ENCODE peak calls at places on chromosomes 1 and 21, in seven cellular contexts. One of them, this sample, is unnamed.

GRCh38 chr1:45685308-45686080 is 839 bp downstream of the GPBP1L1 start:
- DNase-seq in sigmoid colon: no peak
- DNase-seq in GM23338: peak; percentile 22
- DNase-seq in HCT116: no peak
- DNase-seq in transverse colon: no peak
- DNase-seq in HL-60: no peak
- DNase-seq in upper lobe of left lung: no peak
- DNase-seq in this sample: peak; percentile 21

GRCh38 chr1:37056201-37056764 is 22.0 kb upstream of the GRIK3 start:
- DNase-seq in GM23338: no peak
- DNase-seq in sigmoid colon: no peak
- DNase-seq in HL-60: no peak
- DNase-seq in upper lobe of left lung: peak; percentile 38
- DNase-seq in transverse colon: no peak
- DNase-seq in HCT116: no peak
- DNase-seq in this sample: no peak

GRCh38 chr21:45818276-45818903 is 163.2 kb upstream of the COL6A1 start:
- DNase-seq in upper lobe of left lung: no peak
- DNase-seq in HL-60: peak; percentile 89
- DNase-seq in HCT116: no peak
- DNase-seq in sigmoid colon: peak; percentile 55
- DNase-seq in GM23338: no peak
- DNase-seq in transverse colon: no peak
- DNase-seq in this sample: no peak

GRCh38 chr1:25661043-25661807 is 44.6 kb downstream of the MAN1C1 start:
- DNase-seq in HL-60: peak; percentile 7
- DNase-seq in sigmoid colon: no peak
- DNase-seq in HCT116: no peak
- DNase-seq in upper lobe of left lung: no peak
- DNase-seq in GM23338: no peak
- DNase-seq in transverse colon: no peak
- DNase-seq in this sample: no peak

GRCh38 chr1:174258148-174258550 is 98.8 kb downstream of the RABGAP1L start:
- DNase-seq in GM23338: peak; percentile 77
- DNase-seq in HL-60: no peak
- DNase-seq in HCT116: peak; percentile 45
- DNase-seq in upper lobe of left lung: no peak
- DNase-seq in transverse colon: peak; percentile 33
- DNase-seq in sigmoid colon: no peak
- DNase-seq in this sample: peak; percentile 9

GRCh38 chr1:112540395-112540794 is 31.6 kb downstream of the WNT2B start:
- DNase-seq in upper lobe of left lung: no peak
- DNase-seq in GM23338: no peak
- DNase-seq in sigmoid colon: no peak
- DNase-seq in HCT116: no peak
- DNase-seq in HL-60: no peak
- DNase-seq in transverse colon: no peak
- DNase-seq in this sample: no peak

GRCh38 chr1:95138223-95138622 is 21.1 kb downstream of the TLCD4 start:
- DNase-seq in upper lobe of left lung: no peak
- DNase-seq in sigmoid colon: no peak
- DNase-seq in HL-60: no peak
- DNase-seq in transverse colon: no peak
- DNase-seq in GM23338: no peak
- DNase-seq in HCT116: no peak
- DNase-seq in this sample: no peak

GRCh38 chr21:38631676-38632075 is 133.4 kb upstream of the ERG start:
- DNase-seq in HL-60: no peak
- DNase-seq in sigmoid colon: no peak
- DNase-seq in transverse colon: no peak
- DNase-seq in upper lobe of left lung: no peak
- DNase-seq in GM23338: no peak
- DNase-seq in HCT116: no peak
- DNase-seq in this sample: no peak

GRCh38 chr21:33834801-33835500 is 80.7 kb downstream of the ATP5PO start:
- DNase-seq in upper lobe of left lung: no peak
- DNase-seq in HCT116: no peak
- DNase-seq in GM23338: no peak
- DNase-seq in sigmoid colon: no peak
- DNase-seq in transverse colon: no peak
- DNase-seq in HL-60: no peak
- DNase-seq in this sample: no peak

GRCh38 chr1:62198069-62198780 is 3.6 kb downstream of the L1TD1 start:
- DNase-seq in GM23338: peak; percentile 85
- DNase-seq in HCT116: no peak
- DNase-seq in sigmoid colon: no peak
- DNase-seq in HL-60: no peak
- DNase-seq in transverse colon: no peak
- DNase-seq in upper lobe of left lung: no peak
- DNase-seq in this sample: no peak

GRCh38 chr1:23644555-23644866 is 47.1 kb upstream of the RPL11 start:
- DNase-seq in HCT116: no peak
- DNase-seq in GM23338: no peak
- DNase-seq in upper lobe of left lung: no peak
- DNase-seq in sigmoid colon: no peak
- DNase-seq in HL-60: no peak
- DNase-seq in transverse colon: no peak
- DNase-seq in this sample: no peak

GRCh38 chr1:247043406-247043805 is 35.2 kb downstream of the ZNF670 start:
- DNase-seq in sigmoid colon: no peak
- DNase-seq in transverse colon: no peak
- DNase-seq in GM23338: no peak
- DNase-seq in upper lobe of left lung: no peak
- DNase-seq in HL-60: no peak
- DNase-seq in HCT116: no peak
- DNase-seq in this sample: no peak

GRCh38 chr1:200991039-200991698 is 32.3 kb downstream of the KIF21B start:
- DNase-seq in HL-60: no peak
- DNase-seq in sigmoid colon: no peak
- DNase-seq in upper lobe of left lung: no peak
- DNase-seq in transverse colon: no peak
- DNase-seq in GM23338: no peak
- DNase-seq in HCT116: no peak
- DNase-seq in this sample: no peak

DNA sequence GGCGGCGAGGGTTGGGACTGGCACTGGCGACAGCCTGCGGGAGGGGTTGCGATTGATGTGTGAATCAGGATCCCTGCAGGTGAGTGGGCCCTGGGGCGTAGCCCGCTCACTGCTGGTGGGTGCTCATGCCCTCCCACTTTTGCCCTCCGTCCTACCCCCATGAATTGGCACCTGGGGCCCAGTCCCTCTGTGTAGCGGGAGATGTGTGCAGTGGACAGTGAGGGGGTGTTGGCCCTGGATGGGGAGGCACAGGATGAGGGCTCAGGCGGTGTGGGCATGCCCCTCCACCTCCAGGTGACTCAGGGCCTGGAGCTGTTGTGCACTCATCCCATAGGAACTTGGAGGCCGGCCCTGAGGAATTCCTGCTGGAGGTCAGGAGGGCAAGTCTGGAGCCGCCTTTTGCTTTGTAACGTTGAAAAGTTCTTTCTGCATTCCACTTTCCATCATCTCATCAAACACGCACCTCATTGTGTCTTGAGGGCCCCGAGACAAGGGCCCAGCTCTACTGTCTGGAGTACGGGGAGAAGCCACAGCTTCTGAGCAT is 3.0 kb downstream of the PEAR1 start:
- DNase-seq in GM23338: peak; percentile 56
- DNase-seq in upper lobe of left lung: no peak
- DNase-seq in HL-60: no peak
- DNase-seq in transverse colon: no peak
- DNase-seq in HCT116: peak; percentile 46
- DNase-seq in sigmoid colon: no peak
- DNase-seq in this sample: no peak
- TF ChIP-seq POLR2AphosphoS5 in GM23338: no peak
- TF ChIP-seq POLR2AphosphoS5 in upper lobe of left lung: no peak
- TF ChIP-seq POLR2AphosphoS5 in HL-60: no peak
- TF ChIP-seq POLR2AphosphoS5 in transverse colon: no peak
- TF ChIP-seq POLR2AphosphoS5 in HCT116: peak; percentile 18
- TF ChIP-seq POLR2AphosphoS5 in sigmoid colon: no peak
- TF ChIP-seq POLR2AphosphoS5 in this sample: no peak

DNA sequence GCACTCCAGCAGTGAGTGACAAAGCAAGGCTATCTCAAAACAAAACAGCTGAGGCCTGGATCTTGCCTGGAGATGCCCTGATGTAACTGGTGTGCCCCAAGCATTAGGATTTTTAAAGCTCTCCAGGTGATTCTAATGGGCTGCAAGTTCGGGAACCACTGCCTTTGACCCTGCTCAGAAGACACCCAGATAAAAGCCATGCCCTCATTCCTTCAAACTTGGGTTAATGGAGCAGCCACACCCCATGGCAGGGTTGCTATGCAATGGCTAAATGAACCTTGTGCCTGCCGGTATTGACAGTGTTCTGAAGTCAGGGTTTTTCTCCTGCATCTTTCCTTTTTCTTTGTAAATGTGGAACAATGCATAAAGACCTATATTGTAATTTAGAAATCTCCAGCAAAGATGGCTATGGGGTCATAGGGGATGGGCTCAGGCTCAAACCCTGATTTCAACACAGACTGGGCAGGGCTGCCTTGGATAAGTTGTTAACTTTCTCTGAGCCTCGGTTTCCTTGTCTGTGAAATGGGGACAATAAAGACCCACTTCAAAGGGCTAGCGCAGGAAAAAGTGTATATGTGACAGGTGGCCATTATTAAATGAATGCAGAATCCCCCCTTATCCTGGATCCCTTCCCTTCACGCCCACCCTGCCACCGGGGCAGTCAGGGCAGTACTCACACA is 453 bp downstream of the TFF3 start:
- DNase-seq in HL-60: no peak
- DNase-seq in transverse colon: peak; percentile 59
- DNase-seq in HCT116: no peak
- DNase-seq in GM23338: no peak
- DNase-seq in sigmoid colon: no peak
- DNase-seq in upper lobe of left lung: no peak
- DNase-seq in this sample: no peak
- H3K27ac ChIP-seq in HL-60: no peak overlapping the region
- H3K27ac ChIP-seq in transverse colon: peak overlapping the region; percentile 83
- H3K27ac ChIP-seq in HCT116: no peak overlapping the region
- H3K27ac ChIP-seq in GM23338: no peak overlapping the region
- H3K27ac ChIP-seq in sigmoid colon: no peak overlapping the region
- H3K27ac ChIP-seq in upper lobe of left lung: no peak overlapping the region
- H3K27ac ChIP-seq in this sample: peak overlapping the region; percentile 55

DNA sequence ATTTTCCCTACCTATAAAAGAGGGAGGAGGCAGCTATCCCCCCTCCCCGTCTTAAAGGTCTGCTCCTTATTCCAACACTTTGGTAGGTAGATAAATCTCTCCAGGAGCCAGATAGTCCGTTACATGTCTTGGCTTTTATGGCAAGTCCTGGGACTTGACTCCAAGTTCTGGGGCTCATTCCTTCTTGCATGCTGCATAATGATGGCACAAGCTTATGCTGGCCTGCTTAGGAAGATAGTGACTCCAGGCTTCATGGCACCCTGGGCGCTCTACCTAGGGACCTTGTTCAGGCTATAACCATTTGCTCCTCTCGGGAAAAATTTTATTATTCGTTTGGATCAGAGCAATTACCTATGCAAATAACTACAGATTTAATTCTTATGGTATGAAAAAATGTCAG is 3.7 kb downstream of the SLAMF1 start:
- DNase-seq in GM23338: no peak
- DNase-seq in HL-60: no peak
- DNase-seq in sigmoid colon: no peak
- DNase-seq in upper lobe of left lung: no peak
- DNase-seq in transverse colon: no peak
- DNase-seq in HCT116: no peak
- DNase-seq in this sample: no peak
- TF ChIP-seq POLR2AphosphoS5 in GM23338: no peak
- TF ChIP-seq POLR2AphosphoS5 in HL-60: no peak
- TF ChIP-seq POLR2AphosphoS5 in sigmoid colon: no peak
- TF ChIP-seq POLR2AphosphoS5 in upper lobe of left lung: no peak
- TF ChIP-seq POLR2AphosphoS5 in transverse colon: no peak
- TF ChIP-seq POLR2AphosphoS5 in HCT116: no peak
- TF ChIP-seq POLR2AphosphoS5 in this sample: no peak

DNA sequence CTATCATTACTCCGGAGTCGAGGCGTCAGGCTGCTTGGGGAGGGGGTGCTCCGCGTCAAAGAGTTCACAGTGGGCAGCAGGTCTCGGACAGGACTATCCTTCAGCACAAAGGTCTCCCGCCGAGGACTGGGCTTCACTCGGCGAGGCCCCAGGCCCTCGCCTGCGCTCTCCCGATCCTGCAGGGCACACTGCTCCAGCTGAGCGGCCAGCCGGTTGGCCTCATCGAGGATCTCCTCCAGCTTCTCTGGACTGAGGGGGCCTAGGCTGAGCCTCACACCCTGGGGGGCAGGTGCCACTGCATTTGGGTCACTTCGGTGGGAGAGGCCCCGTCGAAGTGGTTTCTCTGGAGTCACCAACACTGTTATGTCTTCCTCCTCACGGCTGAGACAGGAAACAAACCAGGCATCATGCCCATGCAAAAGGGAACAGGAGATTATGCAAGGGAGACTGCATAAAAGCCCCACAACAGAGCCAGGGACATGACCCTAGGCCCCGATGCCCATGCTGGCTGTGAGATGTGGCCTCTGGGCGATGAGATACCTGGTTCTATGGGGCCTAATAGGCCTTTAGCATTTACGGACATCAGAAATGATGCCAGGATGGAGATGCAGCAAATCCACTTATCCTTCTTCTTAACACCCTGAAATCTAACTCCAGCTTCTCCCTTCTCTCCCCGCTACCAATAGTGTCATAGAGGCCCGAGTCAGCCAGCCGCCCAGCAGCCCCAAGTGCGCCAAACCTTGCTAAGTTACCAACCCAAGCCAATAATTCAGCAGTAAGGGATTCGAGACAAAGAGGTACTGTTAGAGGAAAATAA is 1.1 kb downstream of the PSRC1 start:
- DNase-seq in GM23338: no peak
- DNase-seq in transverse colon: no peak
- DNase-seq in HCT116: no peak
- DNase-seq in sigmoid colon: no peak
- DNase-seq in upper lobe of left lung: no peak
- DNase-seq in HL-60: no peak
- DNase-seq in this sample: no peak
- H3K27ac ChIP-seq in GM23338: peak overlapping the region; percentile 99
- H3K27ac ChIP-seq in transverse colon: no peak overlapping the region
- H3K27ac ChIP-seq in HCT116: peak overlapping the region; percentile 80
- H3K27ac ChIP-seq in sigmoid colon: peak overlapping the region; percentile 93
- H3K27ac ChIP-seq in upper lobe of left lung: peak overlapping the region; percentile 92
- H3K27ac ChIP-seq in HL-60: peak overlapping the region; percentile 82
- H3K27ac ChIP-seq in this sample: no peak overlapping the region

DNA sequence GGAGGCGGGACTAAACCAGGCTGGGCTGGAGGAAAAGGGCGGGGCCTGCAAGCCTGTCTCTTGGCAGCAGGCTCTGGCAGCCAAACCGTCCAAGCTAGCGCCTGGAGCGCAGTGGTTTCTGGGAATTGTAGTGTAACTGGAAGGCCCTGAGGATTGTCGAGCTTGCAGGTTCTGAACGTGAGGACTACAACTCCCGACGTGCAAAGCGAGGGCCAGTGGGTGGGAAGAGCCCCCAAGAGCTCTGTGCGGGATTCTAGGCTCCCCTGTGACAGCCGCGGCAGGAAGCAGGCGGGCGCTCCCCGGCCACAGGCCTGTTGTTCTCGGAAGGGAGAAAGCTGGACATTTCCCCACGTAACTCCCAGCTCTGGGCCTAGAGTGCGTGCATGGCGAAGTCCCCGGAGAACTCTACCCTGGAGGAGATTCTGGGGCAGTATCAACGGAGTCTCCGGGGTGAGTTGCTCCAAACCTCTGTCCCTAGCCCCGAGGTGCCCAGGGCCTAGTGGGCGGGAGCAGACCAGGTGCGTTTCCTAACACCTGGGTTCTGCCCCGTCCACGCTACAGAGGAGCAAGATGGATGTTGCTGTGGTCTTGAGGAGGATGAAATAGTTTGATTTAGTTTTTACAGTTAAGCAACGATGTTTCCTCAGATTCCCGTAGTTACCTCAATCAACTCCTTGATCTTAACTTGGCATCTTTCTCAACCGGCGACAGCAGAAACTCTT is at the start of gene SDCCAG8:
- DNase-seq in HCT116: peak; percentile 99
- DNase-seq in upper lobe of left lung: peak; percentile 93
- DNase-seq in HL-60: peak; percentile 99
- DNase-seq in GM23338: peak; percentile 99
- DNase-seq in transverse colon: peak; percentile 98
- DNase-seq in sigmoid colon: peak; percentile 100
- DNase-seq in this sample: peak; percentile 99
- TF ChIP-seq POLR2AphosphoS5 in HCT116: peak; percentile 98
- TF ChIP-seq POLR2AphosphoS5 in upper lobe of left lung: peak; percentile 88
- TF ChIP-seq POLR2AphosphoS5 in HL-60: peak; percentile 90
- TF ChIP-seq POLR2AphosphoS5 in GM23338: peak; percentile 77
- TF ChIP-seq POLR2AphosphoS5 in transverse colon: peak; percentile 83
- TF ChIP-seq POLR2AphosphoS5 in sigmoid colon: peak; percentile 84
- TF ChIP-seq POLR2AphosphoS5 in this sample: peak; percentile 89